ENCODE peak calls at places on chromosomes 7 and 10, in nine cellular contexts. W is right lobe of liver, A is tibial artery, O is endothelial cell of umbilical vein, M is neural progenitor cell, V is fibroblast of lung, H is heart right ventricle, C is tibial nerve, F is HCT116. Z is an unnamed sample.

GRCh38 chr10:43186150-43186549 is 47.9 kb downstream of the CSGALNACT2 start:
- DNase-seq in W (no peak), A (no peak), O (no peak), M (no peak), V (peak; percentile 23), H (no peak), C (no peak), F (no peak), Z (no peak)

GRCh38 chr10:122849900-122850605 is 4.4 kb upstream of the CUZD1 start:
- DNase-seq in W (no peak), A (no peak), O (peak; percentile 66), M (no peak), V (no peak), H (no peak), C (no peak), F (no peak), Z (no peak)

GRCh38 chr10:101444058-101444457 is 90.1 kb downstream of the BTRC start:
- DNase-seq in W (no peak), A (no peak), O (peak; percentile 32), M (no peak), V (peak; percentile 21), H (no peak), C (no peak), F (no peak), Z (no peak)

GRCh38 chr10:58477122-58477521 is 35.5 kb upstream of the BICC1 start:
- DNase-seq in W (no peak), A (peak; percentile 29), O (no peak), M (peak; percentile 13), V (peak; percentile 37), H (peak; percentile 26), C (no peak), F (no peak), Z (peak; percentile 47)

GRCh38 chr10:34216348-34216908 is 598.7 kb downstream of the PARD3 start:
- DNase-seq in W (no peak), A (no peak), O (peak; percentile 7), M (no peak), V (no peak), H (no peak), C (no peak), F (no peak), Z (no peak)

GRCh38 chr7:76515999-76516443 is 5.7 kb downstream of the UPK3B start:
- DNase-seq in W (peak; percentile 57), A (no peak), O (no peak), M (no peak), V (no peak), H (peak; percentile 57), C (no peak), F (no peak), Z (no peak)

GRCh38 chr7:590731-591551 is 71.3 kb upstream of the PDGFA start:
- DNase-seq in W (peak; percentile 48), A (no peak), O (no peak), M (no peak), V (peak; percentile 18), H (no peak), C (no peak), F (no peak), Z (no peak)

GRCh38 chr10:82609845-82610244 is 734.9 kb downstream of the NRG3 start:
- DNase-seq in W (no peak), A (no peak), O (no peak), M (peak; percentile 3), V (no peak), H (no peak), C (no peak), F (no peak), Z (no peak)

GRCh38 chr10:128725531-128725930 is 599.3 kb upstream of the MKI67 start:
- DNase-seq in W (no peak), A (no peak), O (no peak), M (no peak), V (no peak), H (no peak), C (no peak), F (no peak), Z (no peak)

GRCh38 chr10:117900280-117900679 is 146.5 kb downstream of the RAB11FIP2 start:
- DNase-seq in W (no peak), A (no peak), O (no peak), M (no peak), V (no peak), H (no peak), C (no peak), F (no peak), Z (no peak)

GRCh38 chr7:140160308-140160707 is 16.5 kb downstream of the KDM7A start:
- DNase-seq in W (no peak), A (no peak), O (peak; percentile 15), M (peak; percentile 58), V (no peak), H (no peak), C (no peak), F (no peak), Z (no peak)

GRCh38 chr7:41916450-41916927 is 213.6 kb upstream of the INHBA start:
- DNase-seq in W (no peak), A (peak; percentile 63), O (peak; percentile 86), M (no peak), V (peak; percentile 99), H (no peak), C (no peak), F (no peak), Z (no peak)

GRCh38 chr10:11143240-11143639 is 125.6 kb downstream of the CELF2 start:
- DNase-seq in W (no peak), A (no peak), O (no peak), M (no peak), V (no peak), H (no peak), C (no peak), F (no peak), Z (no peak)

GRCh38 chr10:11140963-11141362 is 123.3 kb downstream of the CELF2 start:
- DNase-seq in W (no peak), A (no peak), O (no peak), M (no peak), V (no peak), H (no peak), C (no peak), F (no peak), Z (no peak)

GRCh38 chr10:11142809-11143208 is 125.1 kb downstream of the CELF2 start:
- DNase-seq in W (no peak), A (no peak), O (no peak), M (no peak), V (no peak), H (no peak), C (no peak), F (no peak), Z (no peak)

GRCh38 chr10:11138634-11139033 is 121.0 kb downstream of the CELF2 start:
- DNase-seq in W (no peak), A (no peak), O (no peak), M (no peak), V (no peak), H (no peak), C (no peak), F (no peak), Z (no peak)

GRCh38 chr10:11141571-11142091 is 124.0 kb downstream of the CELF2 start:
- DNase-seq in W (no peak), A (no peak), O (peak; percentile 86), M (no peak), V (no peak), H (no peak), C (no peak), F (no peak), Z (no peak)
- H3K4me1 ChIP-seq in W (no peaks in the 10 kb centered on the region), A (peaks cover 6% of the 10 kb centered on the region), O (peaks cover 13% of the 10 kb centered on the region), M (peaks cover 7% of the 10 kb centered on the region), V (no peaks in the 10 kb centered on the region), H (peaks cover 24% of the 10 kb centered on the region), C (peaks cover 4% of the 10 kb centered on the region), F (no peaks in the 10 kb centered on the region), Z (peaks cover 25% of the 10 kb centered on the region)

DNA sequence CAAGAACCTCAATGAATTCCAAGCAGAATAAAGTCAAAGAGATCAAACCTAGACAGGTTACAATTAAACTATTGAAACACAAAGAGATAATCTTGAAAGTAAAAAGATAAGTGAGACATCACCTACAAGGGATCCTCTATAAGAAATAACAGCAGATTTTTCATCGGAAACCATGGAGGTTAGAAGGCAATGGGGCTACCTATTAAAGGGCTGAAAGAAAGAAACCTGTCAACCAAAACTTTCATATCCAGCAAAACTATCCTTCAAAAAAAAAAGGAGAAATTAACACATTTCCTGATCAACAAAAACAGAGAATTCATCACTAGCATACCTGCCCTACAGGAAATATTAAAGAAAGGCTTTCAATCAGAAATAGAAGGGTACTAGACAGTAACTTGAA is 244.9 kb downstream of the ARHGAP12 start:
- DNase-seq in W (no peak), A (no peak), O (no peak), M (peak; percentile 10), V (no peak), H (no peak), C (no peak), F (peak; percentile 7), Z (no peak)
- TF ChIP-seq CTCF in W (no peak), A (no peak), O (no peak), M (no peak), V (no peak), H (no peak), C (no peak), F (no peak), Z (no peak)

DNA sequence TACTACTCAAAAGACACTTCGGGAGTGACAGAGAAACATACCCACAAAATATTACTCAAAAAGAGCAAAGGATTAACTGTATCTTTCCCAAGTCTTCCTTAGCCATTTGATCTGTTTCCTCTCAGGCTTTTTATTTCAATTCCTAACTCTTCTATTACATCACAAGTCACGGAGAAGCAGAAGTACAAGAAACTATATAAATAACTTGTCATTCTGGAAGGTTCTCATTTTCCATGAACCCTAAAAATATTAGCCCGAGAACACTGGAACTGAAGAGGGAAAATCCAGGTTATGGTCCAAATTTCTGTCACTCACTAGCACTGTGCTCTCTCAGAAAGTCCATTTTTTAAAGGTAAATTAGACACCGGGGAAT is 98.0 kb downstream of the GRB10 start:
- DNase-seq in W (no peak), A (no peak), O (no peak), M (no peak), V (no peak), H (no peak), C (no peak), F (no peak), Z (no peak)
- H3K4me1 ChIP-seq in W (no peaks in the 10 kb centered on the region), A (peaks cover 11% of the 10 kb centered on the region), O (peaks cover 30% of the 10 kb centered on the region), M (no peaks in the 10 kb centered on the region), V (peaks cover 2% of the 10 kb centered on the region), H (peaks cover 24% of the 10 kb centered on the region), C (no peaks in the 10 kb centered on the region), F (no peaks in the 10 kb centered on the region), Z (peaks cover 74% of the 10 kb centered on the region)

GRCh38 chr10:61749271-61749670 is 86.5 kb downstream of the CABCOCO1 start:
- DNase-seq in W (no peak), A (no peak), O (peak; percentile 53), M (no peak), V (peak; percentile 29), H (no peak), C (no peak), F (no peak), Z (no peak)

GRCh38 chr10:61747341-61747740 is 84.6 kb downstream of the CABCOCO1 start:
- DNase-seq in W (no peak), A (no peak), O (no peak), M (no peak), V (no peak), H (no peak), C (no peak), F (no peak), Z (no peak)

GRCh38 chr10:61742812-61743211 is 80.1 kb downstream of the CABCOCO1 start:
- DNase-seq in W (no peak), A (no peak), O (no peak), M (no peak), V (no peak), H (no peak), C (no peak), F (no peak), Z (no peak)

DNA sequence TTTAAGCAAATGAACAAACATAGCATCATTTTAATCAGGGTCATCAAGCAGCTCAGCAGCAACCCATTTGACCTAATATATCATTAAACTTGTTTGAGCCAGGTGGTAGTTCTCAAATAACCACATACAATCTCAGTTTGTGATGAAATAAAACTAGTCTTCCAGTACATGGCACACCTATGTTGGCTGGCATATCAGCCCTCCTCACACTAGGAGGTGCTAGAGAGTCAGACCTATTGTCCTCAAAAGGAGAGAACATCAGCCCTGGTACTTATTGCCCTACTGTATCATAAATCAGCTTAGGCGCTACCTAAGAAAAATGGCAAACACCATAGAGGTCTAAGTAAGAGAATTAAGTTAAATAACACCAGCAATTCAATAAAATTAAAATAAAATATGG is 81.7 kb downstream of the CABCOCO1 start:
- DNase-seq in W (no peak), A (no peak), O (no peak), M (no peak), V (no peak), H (no peak), C (no peak), F (no peak), Z (no peak)
- TF ChIP-seq CTCF in W (no peak), A (no peak), O (no peak), M (peak; percentile 36), V (no peak), H (no peak), C (no peak), F (peak; percentile 59), Z (no peak)